ENCODE peak calls at places on chromosomes 1 and 21, in five cellular contexts. S is A549, G is HepG2, K is H1, C is SK-N-SH. Q is an unnamed sample.

GRCh38 chr1:167635233-167635648 is 5.2 kb downstream of the RCSD1 start:
- DNase-seq in S (no peak), G (no peak), K (peak), C (no peak), Q (peak)

GRCh38 chr1:6998267-6998666 is 213.0 kb downstream of the CAMTA1 start:
- DNase-seq in S (peak), G (peak), K (no peak), C (peak), Q (peak)

GRCh38 chr1:227934476-227935313 is 13.0 kb downstream of the WNT9A start:
- DNase-seq in S (peak), G (peak), K (no peak), C (no peak), Q (peak)

GRCh38 chr1:67838180-67838912 is 5.1 kb upstream of the GNG12 start:
- DNase-seq in S (no peak), G (no peak), K (no peak), C (peak), Q (no peak)

GRCh38 chr1:57158660-57159059 is 192.8 kb upstream of the C8B start:
- DNase-seq in S (no peak), G (no peak), K (no peak), C (peak), Q (no peak)

GRCh38 chr1:32010246-32010645 is 3.4 kb upstream of the KHDRBS1 start:
- DNase-seq in S (no peak), G (no peak), K (no peak), C (no peak), Q (peak)

GRCh38 chr1:67948155-67949075 is 102.0 kb downstream of the DIRAS3 start:
- DNase-seq in S (no peak), G (no peak), K (no peak), C (no peak), Q (no peak)

GRCh38 chr1:224736619-224737352 is 120.7 kb downstream of the CNIH3 start:
- DNase-seq in S (no peak), G (peak), K (no peak), C (no peak), Q (peak)

GRCh38 chr1:236101233-236102200 is 36.6 kb upstream of the NID1 start:
- DNase-seq in S (no peak), G (no peak), K (no peak), C (no peak), Q (no peak)

GRCh38 chr21:28393279-28393678 is 599.4 kb downstream of the LTN1 start:
- DNase-seq in S (no peak), G (no peak), K (no peak), C (no peak), Q (no peak)

GRCh38 chr1:12113433-12114339 is 50.6 kb downstream of the TNFRSF8 start:
- DNase-seq in S (no peak), G (no peak), K (no peak), C (no peak), Q (peak)

GRCh38 chr1:228736844-228737415 is 1.7 kb downstream of the RHOU start:
- DNase-seq in S (no peak), G (no peak), K (no peak), C (no peak), Q (no peak)

GRCh38 chr1:171794085-171794484 is 12.6 kb downstream of the METTL13 start:
- DNase-seq in S (no peak), G (peak), K (no peak), C (no peak), Q (no peak)

GRCh38 chr1:116268211-116268610 is 104.8 kb upstream of the ATP1A1 start:
- DNase-seq in S (peak), G (no peak), K (no peak), C (no peak), Q (no peak)

GRCh38 chr21:31343680-31344480 is at the start of gene TIAM1:
- DNase-seq in S (no peak), G (no peak), K (peak), C (peak), Q (no peak)

GRCh38 chr1:22315315-22316078 is 136.2 kb upstream of the ZBTB40 start:
- DNase-seq in S (no peak), G (no peak), K (no peak), C (peak), Q (no peak)

GRCh38 chr1:16032388-16033100 is 10.7 kb downstream of the CLCNKA start:
- DNase-seq in S (peak), G (peak), K (peak), C (peak), Q (peak)
- TF ChIP-seq CHD2 in S (no peak), G (no peak), K (no peak), C (peak), Q (peak)

GRCh38 chr1:47963093-47963492 is 34.1 kb downstream of the TRABD2B start:
- DNase-seq in S (no peak), G (no peak), K (no peak), C (no peak), Q (no peak)

GRCh38 chr1:47967868-47968267 is 29.3 kb downstream of the TRABD2B start:
- DNase-seq in S (no peak), G (no peak), K (no peak), C (no peak), Q (no peak)

GRCh38 chr1:47969478-47969877 is 27.7 kb downstream of the TRABD2B start:
- DNase-seq in S (no peak), G (no peak), K (no peak), C (no peak), Q (no peak)

GRCh38 chr1:47968489-47968888 is 28.7 kb downstream of the TRABD2B start:
- DNase-seq in S (no peak), G (no peak), K (no peak), C (no peak), Q (no peak)

DNA sequence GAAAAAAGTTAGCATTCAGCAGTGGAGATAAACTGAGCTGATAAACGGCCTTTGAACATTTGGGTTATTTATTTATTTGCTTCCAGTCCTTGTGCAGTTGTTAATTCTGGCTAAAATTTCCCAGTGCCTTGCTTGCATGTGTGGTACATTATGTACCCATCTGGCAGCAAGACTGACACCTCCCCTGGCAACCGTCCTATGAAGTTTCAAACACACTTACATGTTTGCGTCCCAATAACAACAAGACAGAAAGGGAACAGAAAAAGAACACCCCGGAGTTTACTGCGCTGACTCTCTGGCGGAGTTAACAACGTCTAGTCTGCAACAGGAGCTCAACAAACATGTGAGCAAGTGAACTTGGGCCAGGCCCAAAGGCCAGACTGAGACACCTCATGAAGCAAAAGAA is 33.6 kb downstream of the TRABD2B start:
- DNase-seq in S (no peak), G (no peak), K (no peak), C (no peak), Q (no peak)
- TF ChIP-seq CHD2 in S (no peak), G (no peak), K (no peak), C (no peak), Q (no peak)

GRCh38 chr1:205744403-205744802 is 5.6 kb downstream of the NUCKS1 start:
- DNase-seq in S (no peak), G (no peak), K (no peak), C (no peak), Q (no peak)

GRCh38 chr1:205743977-205744376 is 6.0 kb downstream of the NUCKS1 start:
- DNase-seq in S (no peak), G (no peak), K (no peak), C (no peak), Q (no peak)

GRCh38 chr1:205735218-205735617 is 14.8 kb downstream of the NUCKS1 start:
- DNase-seq in S (no peak), G (no peak), K (no peak), C (no peak), Q (no peak)

GRCh38 chr1:205741681-205742080 is 8.3 kb downstream of the NUCKS1 start:
- DNase-seq in S (no peak), G (no peak), K (no peak), C (no peak), Q (no peak)

GRCh38 chr1:205739348-205740160 is 10.4 kb downstream of the NUCKS1 start:
- DNase-seq in S (no peak), G (peak), K (no peak), C (no peak), Q (no peak)
- TF ChIP-seq CHD2 in S (no peak), G (no peak), K (no peak), C (no peak), Q (no peak)

DNA sequence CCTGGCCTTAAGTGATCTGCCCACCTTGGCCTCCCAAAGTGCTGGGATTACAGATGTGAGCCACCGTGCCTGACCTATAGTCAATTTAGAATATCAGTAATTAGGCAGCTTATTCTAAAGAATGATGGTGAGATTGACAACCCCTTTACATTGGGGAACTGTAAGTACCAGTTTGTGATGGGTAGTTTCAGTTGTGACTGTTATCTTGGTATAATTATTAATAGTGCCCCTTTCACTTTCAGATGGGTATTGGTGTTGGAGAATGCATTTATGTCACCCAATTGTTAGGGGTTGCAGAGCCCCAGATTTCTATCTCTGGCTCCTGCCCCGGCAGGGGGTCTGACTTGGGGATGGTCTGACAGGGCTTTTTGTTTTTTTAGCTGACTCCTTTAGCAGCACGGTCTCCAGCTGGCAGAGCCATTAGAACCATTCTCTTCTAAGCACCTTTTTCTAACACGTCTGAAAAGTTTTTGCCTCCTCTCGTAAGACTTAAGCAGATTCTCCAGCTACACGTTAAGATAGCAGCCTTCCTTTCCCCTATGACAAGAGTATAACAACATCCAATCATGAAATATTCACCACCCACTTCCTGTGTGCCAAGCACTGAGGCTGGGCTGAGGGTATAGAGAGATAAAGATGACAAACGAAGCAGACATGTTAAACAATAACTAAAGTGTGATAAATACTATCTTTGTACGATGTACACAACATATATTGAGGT is 157.8 kb downstream of the SDCCAG8 start:
- DNase-seq in S (no peak), G (no peak), K (peak), C (no peak), Q (no peak)
- TF ChIP-seq CHD2 in S (no peak), G (no peak), K (no peak), C (no peak), Q (no peak)

GRCh38 chr1:108644984-108645383 is 15.9 kb downstream of the HENMT1 start:
- DNase-seq in S (no peak), G (no peak), K (no peak), C (no peak), Q (no peak)
- TF ChIP-seq CHD2 in S (no peak), G (no peak), K (no peak), C (no peak), Q (no peak)

DNA sequence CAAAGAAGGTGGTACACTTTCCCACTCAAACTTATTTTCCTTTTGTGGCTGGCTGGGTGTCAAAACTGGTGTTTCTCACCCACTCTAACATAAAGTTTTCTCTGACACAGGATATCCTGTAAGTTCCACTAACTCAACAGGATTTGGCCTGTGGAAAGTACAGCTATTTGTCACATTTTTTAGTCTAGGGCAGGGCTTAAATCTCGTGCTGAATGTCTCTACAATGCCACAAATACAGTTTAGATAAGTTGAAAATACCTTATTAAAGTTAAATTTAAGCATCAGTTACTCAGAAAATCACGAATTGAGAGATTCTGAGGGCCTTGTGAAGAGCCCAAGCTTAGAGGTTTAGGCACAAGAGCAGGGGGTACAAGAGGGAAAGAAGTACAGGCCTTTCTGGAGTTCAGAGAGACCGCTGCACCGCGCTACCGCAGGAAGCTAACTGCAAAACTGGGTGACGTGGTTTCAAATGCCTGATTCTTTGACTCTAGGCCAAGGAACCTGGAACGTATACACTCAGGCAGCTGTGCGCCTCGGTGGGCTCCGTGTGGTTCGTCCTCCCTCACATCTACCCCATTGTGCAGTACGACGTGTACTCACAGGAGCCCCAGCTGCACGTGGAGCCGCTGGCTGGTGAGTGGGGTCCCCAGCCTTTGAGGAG is 23.4 kb upstream of the PWP2 start:
- DNase-seq in S (no peak), G (no peak), K (no peak), C (no peak), Q (no peak)
- TF ChIP-seq CHD2 in S (no peak), G (no peak), K (no peak), C (no peak), Q (no peak)

GRCh38 chr1:205812878-205813754 is at the start of gene SLC41A1:
- DNase-seq in S (peak), G (peak), K (peak), C (peak), Q (peak)

GRCh38 chr1:205809942-205810345 is 3.1 kb downstream of the SLC41A1 start:
- DNase-seq in S (no peak), G (no peak), K (no peak), C (no peak), Q (no peak)

GRCh38 chr1:205812271-205812877 is 624 bp downstream of the SLC41A1 start:
- DNase-seq in S (peak), G (no peak), K (peak), C (peak), Q (no peak)

GRCh38 chr1:205810448-205811157 is 2.4 kb downstream of the SLC41A1 start:
- DNase-seq in S (peak), G (no peak), K (no peak), C (no peak), Q (peak)

GRCh38 chr1:205811660-205812059 is 1.3 kb downstream of the SLC41A1 start:
- DNase-seq in S (no peak), G (no peak), K (no peak), C (peak), Q (peak)
- TF ChIP-seq CHD2 in S (no peak), G (no peak), K (no peak), C (no peak), Q (no peak)